ENCODE peak calls at places on chromosome 15, in six cellular contexts. G is IMR-90; C is CD8-positive, alpha-beta T cell; A is breast epithelium; E is fibroblast of lung; Z is fibroblast of mammary gland. U is an unnamed sample.
A peak's percentile ranks its signal among the peaks of the same experiment; 100 is the strongest.

GRCh38 chr15:61228025-61228901 is 839 bp downstream of the RORA start:
- DNase-seq in C (no peak), E (peak; percentile 45), G (peak; percentile 33), A (no peak), Z (peak; percentile 40), U (peak; percentile 36)

GRCh38 chr15:39898317-39898716 is 21.7 kb downstream of the GPR176 start:
- DNase-seq in E (no peak), A (no peak), C (no peak), Z (no peak), G (no peak), U (no peak)

GRCh38 chr15:67148196-67148701 is 82.8 kb downstream of the SMAD3 start:
- DNase-seq in C (no peak), E (peak; percentile 73), G (peak; percentile 74), Z (peak; percentile 81), A (no peak), U (peak; percentile 63)

GRCh38 chr15:94015324-94015723 is 216.0 kb upstream of the MCTP2 start:
- DNase-seq in C (no peak), A (no peak), E (no peak), G (no peak), Z (no peak), U (no peak)

GRCh38 chr15:65837301-65838283 is 31.7 kb upstream of the RAB11A start:
- DNase-seq in E (no peak), Z (no peak), G (no peak), C (no peak), A (no peak), U (no peak)

GRCh38 chr15:85793641-85794597 is 806 bp downstream of the KLHL25 start:
- DNase-seq in G (peak; percentile 15), A (peak; percentile 37), C (peak; percentile 54), E (no peak), Z (peak; percentile 59), U (peak; percentile 42)

GRCh38 chr15:82828064-82828463 is 18.6 kb downstream of the WHAMM start:
- DNase-seq in Z (peak; percentile 74), E (no peak), C (no peak), A (no peak), G (no peak), U (peak; percentile 9)

GRCh38 chr15:22979699-22980188 is 424 bp downstream of the CYFIP1 start:
- DNase-seq in E (no peak), A (no peak), Z (peak; percentile 22), G (peak; percentile 25), C (no peak), U (peak; percentile 38)

GRCh38 chr15:70618929-70619328 is 144.4 kb downstream of the UACA start:
- DNase-seq in G (peak; percentile 33), E (no peak), C (no peak), A (no peak), Z (no peak), U (no peak)

GRCh38 chr15:42584031-42584765 is 8.8 kb downstream of the STARD9 start:
- DNase-seq in Z (no peak), G (peak; percentile 49), E (no peak), C (no peak), A (no peak), U (no peak)

GRCh38 chr15:86337071-86337470 is 257.4 kb downstream of the AGBL1 start:
- DNase-seq in Z (no peak), E (no peak), G (no peak), A (no peak), C (no peak), U (no peak)

GRCh38 chr15:59438891-59439290 is 905 bp downstream of the FAM81A start:
- DNase-seq in Z (peak; percentile 56), A (no peak), C (no peak), E (no peak), G (no peak), U (no peak)

GRCh38 chr15:31238369-31238768 is 88.3 kb upstream of the KLF13 start:
- DNase-seq in Z (no peak), C (no peak), E (no peak), A (no peak), G (no peak), U (no peak)
- TF ChIP-seq CTCF in Z (no peak), C (no peak), E (no peak), A (no peak), G (no peak), U (no peak)

GRCh38 chr15:51168700-51169099 is 74.0 kb upstream of the TNFAIP8L3 start:
- DNase-seq in C (no peak), G (no peak), Z (no peak), A (no peak), E (peak; percentile 25), U (no peak)

GRCh38 chr15:51162865-51163762 is 68.4 kb upstream of the TNFAIP8L3 start:
- DNase-seq in C (peak; percentile 59), E (peak; percentile 80), A (peak; percentile 30), G (peak; percentile 72), Z (peak; percentile 85), U (peak; percentile 81)

GRCh38 chr15:51161491-51162260 is 67.0 kb upstream of the TNFAIP8L3 start:
- DNase-seq in C (no peak), G (no peak), A (no peak), E (no peak), Z (peak; percentile 28), U (no peak)

GRCh38 chr15:51160484-51160883 is 65.8 kb upstream of the TNFAIP8L3 start:
- DNase-seq in E (no peak), A (no peak), G (no peak), C (no peak), Z (no peak), U (no peak)

GRCh38 chr15:51163843-51164242 is 69.1 kb upstream of the TNFAIP8L3 start:
- DNase-seq in Z (no peak), E (no peak), A (no peak), C (no peak), G (no peak), U (no peak)
- TF ChIP-seq CTCF in Z (no peak), E (no peak), A (no peak), C (no peak), G (no peak), U (no peak)

GRCh38 chr15:52161406-52161966 is 29.7 kb downstream of the GNB5 start:
- DNase-seq in Z (no peak), E (no peak), C (no peak), G (no peak), A (no peak), U (no peak)

GRCh38 chr15:52162260-52162659 is 28.9 kb downstream of the GNB5 start:
- DNase-seq in G (peak; percentile 91), E (peak; percentile 19), A (no peak), C (no peak), Z (no peak), U (no peak)

GRCh38 chr15:52162876-52163275 is 28.3 kb downstream of the GNB5 start:
- DNase-seq in G (no peak), A (no peak), Z (no peak), C (no peak), E (no peak), U (no peak)

GRCh38 chr15:52164631-52165265 is 26.4 kb downstream of the GNB5 start:
- DNase-seq in A (no peak), E (peak; percentile 61), C (no peak), G (peak; percentile 45), Z (no peak), U (no peak)

DNA sequence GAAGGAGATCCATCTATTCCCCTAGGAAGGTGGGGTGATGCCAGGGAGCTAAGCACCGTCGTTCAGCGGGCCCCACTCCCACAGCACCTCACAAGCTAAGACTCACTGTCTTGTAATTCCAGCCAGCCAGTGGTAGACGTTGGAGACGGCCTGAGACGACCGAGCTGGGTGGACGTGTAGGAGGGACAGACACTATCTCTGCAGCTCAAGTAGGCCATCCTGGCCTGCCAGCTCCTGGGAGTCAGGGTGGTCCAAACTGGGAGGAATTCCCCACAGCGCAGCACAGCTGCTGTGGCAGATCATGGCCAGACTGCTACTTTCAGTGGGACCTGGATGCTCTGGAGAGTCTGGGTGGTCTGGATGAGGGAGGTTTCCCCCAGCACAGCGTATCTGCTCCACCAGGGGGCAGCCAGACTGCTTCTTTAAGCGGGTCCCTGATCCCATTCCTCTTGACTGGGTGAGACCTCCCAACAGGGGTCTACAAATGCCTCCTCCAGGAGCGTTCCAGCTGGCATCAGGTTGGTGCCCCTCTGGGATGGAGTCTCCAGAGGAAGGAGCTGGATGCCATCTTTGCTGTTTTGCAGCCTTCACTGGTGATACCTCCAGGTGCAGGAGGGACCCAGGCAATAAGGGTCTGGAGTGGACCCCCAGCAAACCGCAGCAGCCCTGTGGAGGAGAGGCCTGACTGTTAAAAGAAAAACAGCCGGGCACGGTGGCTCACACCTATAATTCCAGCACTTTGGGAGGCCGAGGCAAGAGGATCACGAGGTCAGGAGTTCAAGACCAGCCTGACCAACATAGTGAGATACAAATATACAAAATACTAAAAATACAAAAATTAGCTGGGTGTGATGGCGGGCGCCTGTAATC is 27.6 kb downstream of the GNB5 start:
- DNase-seq in E (no peak), G (no peak), A (no peak), Z (no peak), C (peak; percentile 31), U (no peak)
- TF ChIP-seq CTCF in E (no peak), G (no peak), A (no peak), Z (peak; percentile 15), C (peak; percentile 31), U (peak; percentile 25)

DNA sequence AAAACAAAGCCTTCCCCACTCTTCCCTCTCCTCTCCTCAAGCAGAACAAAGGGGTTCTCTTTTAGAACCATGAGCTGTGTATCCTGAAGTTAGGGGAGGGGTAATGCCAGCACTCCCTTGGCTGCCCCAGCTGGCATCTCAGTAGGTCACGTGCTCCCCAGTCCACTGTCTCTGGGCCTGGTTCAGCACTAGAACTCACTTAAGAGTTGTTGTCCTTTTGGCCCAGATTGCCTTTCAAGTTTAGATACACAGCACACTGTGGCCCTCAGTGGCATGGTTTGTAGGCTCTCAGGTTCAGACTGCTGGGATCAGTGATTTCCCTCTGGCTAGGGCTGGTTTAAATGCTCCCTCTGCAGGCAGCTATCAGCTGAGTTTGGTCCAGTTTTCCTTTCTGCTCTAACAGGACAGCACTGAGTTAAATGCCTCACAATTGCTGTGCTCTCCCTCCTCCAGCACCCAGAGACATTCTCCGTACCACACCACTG is 188.4 kb upstream of the ST8SIA2 start:
- DNase-seq in E (no peak), G (no peak), A (no peak), C (no peak), Z (no peak), U (no peak)
- TF ChIP-seq CTCF in E (no peak), G (no peak), A (no peak), C (no peak), Z (no peak), U (no peak)

DNA sequence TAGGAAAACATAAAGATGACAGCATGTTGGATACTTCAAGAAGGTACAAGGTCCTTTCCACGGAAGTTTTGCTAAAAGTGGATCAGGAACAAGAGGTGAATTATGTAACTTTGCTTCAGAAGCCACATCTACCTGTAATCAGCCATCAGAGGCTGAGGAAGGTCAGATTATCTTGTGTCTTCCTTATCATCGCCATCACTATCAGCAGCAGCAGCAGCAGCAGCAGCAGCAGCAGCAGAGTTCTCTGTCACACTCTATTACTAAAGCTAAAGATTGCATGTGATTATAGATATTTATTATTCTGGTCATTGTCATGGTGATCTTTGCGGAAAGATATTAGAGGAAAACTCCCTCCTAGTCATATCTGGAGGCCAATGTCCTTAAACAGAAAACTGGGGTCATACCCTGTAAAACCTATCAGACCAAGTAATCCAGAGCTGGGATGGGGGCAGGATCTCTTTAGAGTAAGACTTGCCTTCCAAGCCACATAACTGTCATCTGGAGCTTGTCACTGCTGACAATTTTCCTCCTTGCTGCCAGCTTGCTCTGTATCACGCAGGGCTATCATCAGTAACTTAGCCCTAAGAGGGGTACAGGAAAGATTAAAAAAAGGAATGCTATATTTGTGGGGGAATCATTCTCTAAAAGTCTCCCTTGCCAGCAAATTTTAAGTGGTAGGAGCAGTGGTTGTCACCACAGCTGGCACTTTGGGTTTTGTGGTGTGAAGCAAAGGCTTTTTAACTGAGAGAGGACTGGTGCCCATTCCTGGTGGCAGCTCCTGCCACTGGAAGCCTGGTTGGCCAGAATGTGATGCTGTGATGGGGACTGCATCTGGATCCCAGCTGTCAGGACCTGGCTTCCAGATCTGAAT is 130.9 kb upstream of the RASGRP1 start:
- DNase-seq in G (no peak), C (no peak), A (no peak), E (no peak), Z (no peak), U (no peak)
- TF ChIP-seq CTCF in G (no peak), C (no peak), A (no peak), E (no peak), Z (no peak), U (no peak)

U was measured in fibroblast of pulmonary artery.